ENCODE peak calls at places on chromosomes 5 and 9, in eight cellular contexts. One of them, this sample, is unnamed.

GRCh38 chr5:151345808-151346478 is 1.4 kb downstream of the SLC36A2 start:
- DNase-seq in natural killer cell: no peak
- DNase-seq in HuH-7: no peak
- DNase-seq in sigmoid colon: no peak
- DNase-seq in NCI-H2081: no peak
- DNase-seq in ELR: peak
- DNase-seq in psoas muscle: peak
- DNase-seq in stimulated activated CD4-positive, alpha-beta T cell treated with anti-CD3 and anti-CD28 coated beads, Interleukin-2, amount 100 ng/mL, for 48 hours: no peak
- DNase-seq in this sample: peak

GRCh38 chr9:16039988-16040761 is 487.3 kb downstream of the CCDC171 start:
- DNase-seq in NCI-H2081: no peak
- DNase-seq in natural killer cell: no peak
- DNase-seq in psoas muscle: no peak
- DNase-seq in HuH-7: no peak
- DNase-seq in stimulated activated CD4-positive, alpha-beta T cell treated with anti-CD3 and anti-CD28 coated beads, Interleukin-2, amount 100 ng/mL, for 48 hours: no peak
- DNase-seq in sigmoid colon: no peak
- DNase-seq in ELR: no peak
- DNase-seq in this sample: no peak

GRCh38 chr9:137240321-137240840 is 706 bp upstream of the TUBB4B start:
- DNase-seq in stimulated activated CD4-positive, alpha-beta T cell treated with anti-CD3 and anti-CD28 coated beads, Interleukin-2, amount 100 ng/mL, for 48 hours: peak
- DNase-seq in NCI-H2081: peak
- DNase-seq in sigmoid colon: peak
- DNase-seq in psoas muscle: peak
- DNase-seq in ELR: peak
- DNase-seq in HuH-7: no peak
- DNase-seq in natural killer cell: no peak
- DNase-seq in this sample: peak

GRCh38 chr9:33350310-33350709 is 52.1 kb downstream of the AQP7 start:
- DNase-seq in psoas muscle: no peak
- DNase-seq in sigmoid colon: no peak
- DNase-seq in stimulated activated CD4-positive, alpha-beta T cell treated with anti-CD3 and anti-CD28 coated beads, Interleukin-2, amount 100 ng/mL, for 48 hours: no peak
- DNase-seq in natural killer cell: no peak
- DNase-seq in HuH-7: no peak
- DNase-seq in NCI-H2081: no peak
- DNase-seq in ELR: peak
- DNase-seq in this sample: peak

GRCh38 chr9:93266521-93267001 is 82.6 kb downstream of the WNK2 start:
- DNase-seq in ELR: no peak
- DNase-seq in sigmoid colon: peak
- DNase-seq in stimulated activated CD4-positive, alpha-beta T cell treated with anti-CD3 and anti-CD28 coated beads, Interleukin-2, amount 100 ng/mL, for 48 hours: no peak
- DNase-seq in HuH-7: no peak
- DNase-seq in natural killer cell: no peak
- DNase-seq in NCI-H2081: no peak
- DNase-seq in psoas muscle: peak
- DNase-seq in this sample: no peak

GRCh38 chr5:149886060-149886459 is 58.5 kb downstream of the PDE6A start:
- DNase-seq in NCI-H2081: no peak
- DNase-seq in sigmoid colon: no peak
- DNase-seq in HuH-7: no peak
- DNase-seq in natural killer cell: no peak
- DNase-seq in stimulated activated CD4-positive, alpha-beta T cell treated with anti-CD3 and anti-CD28 coated beads, Interleukin-2, amount 100 ng/mL, for 48 hours: no peak
- DNase-seq in psoas muscle: no peak
- DNase-seq in ELR: peak
- DNase-seq in this sample: no peak

GRCh38 chr5:149367249-149367971 is 9.6 kb downstream of the PCYOX1L start:
- DNase-seq in natural killer cell: no peak
- DNase-seq in NCI-H2081: peak
- DNase-seq in HuH-7: peak
- DNase-seq in sigmoid colon: peak
- DNase-seq in ELR: peak
- DNase-seq in stimulated activated CD4-positive, alpha-beta T cell treated with anti-CD3 and anti-CD28 coated beads, Interleukin-2, amount 100 ng/mL, for 48 hours: peak
- DNase-seq in psoas muscle: no peak
- DNase-seq in this sample: peak

GRCh38 chr5:133392448-133392847 is 219.9 kb downstream of the FSTL4 start:
- DNase-seq in HuH-7: no peak
- DNase-seq in natural killer cell: no peak
- DNase-seq in ELR: no peak
- DNase-seq in psoas muscle: no peak
- DNase-seq in sigmoid colon: no peak
- DNase-seq in stimulated activated CD4-positive, alpha-beta T cell treated with anti-CD3 and anti-CD28 coated beads, Interleukin-2, amount 100 ng/mL, for 48 hours: no peak
- DNase-seq in NCI-H2081: no peak
- DNase-seq in this sample: no peak

GRCh38 chr5:102223542-102224444 is 72.3 kb downstream of the SLCO4C1 start:
- DNase-seq in stimulated activated CD4-positive, alpha-beta T cell treated with anti-CD3 and anti-CD28 coated beads, Interleukin-2, amount 100 ng/mL, for 48 hours: no peak
- DNase-seq in sigmoid colon: no peak
- DNase-seq in HuH-7: no peak
- DNase-seq in NCI-H2081: peak
- DNase-seq in psoas muscle: no peak
- DNase-seq in natural killer cell: no peak
- DNase-seq in ELR: peak
- DNase-seq in this sample: peak

GRCh38 chr9:93657331-93658111 is 81.1 kb downstream of the PHF2 start:
- DNase-seq in psoas muscle: peak
- DNase-seq in ELR: no peak
- DNase-seq in NCI-H2081: no peak
- DNase-seq in stimulated activated CD4-positive, alpha-beta T cell treated with anti-CD3 and anti-CD28 coated beads, Interleukin-2, amount 100 ng/mL, for 48 hours: no peak
- DNase-seq in natural killer cell: no peak
- DNase-seq in sigmoid colon: peak
- DNase-seq in HuH-7: no peak
- DNase-seq in this sample: no peak

GRCh38 chr9:86097510-86098224 is 1.7 kb downstream of the GOLM1 start:
- DNase-seq in sigmoid colon: no peak
- DNase-seq in NCI-H2081: no peak
- DNase-seq in psoas muscle: no peak
- DNase-seq in natural killer cell: no peak
- DNase-seq in stimulated activated CD4-positive, alpha-beta T cell treated with anti-CD3 and anti-CD28 coated beads, Interleukin-2, amount 100 ng/mL, for 48 hours: no peak
- DNase-seq in ELR: peak
- DNase-seq in HuH-7: no peak
- DNase-seq in this sample: no peak

GRCh38 chr5:80987078-80987766 is 27.1 kb downstream of the RASGRF2 start:
- DNase-seq in stimulated activated CD4-positive, alpha-beta T cell treated with anti-CD3 and anti-CD28 coated beads, Interleukin-2, amount 100 ng/mL, for 48 hours: no peak
- DNase-seq in natural killer cell: no peak
- DNase-seq in NCI-H2081: no peak
- DNase-seq in sigmoid colon: no peak
- DNase-seq in psoas muscle: no peak
- DNase-seq in HuH-7: no peak
- DNase-seq in ELR: peak
- DNase-seq in this sample: no peak

GRCh38 chr9:37939575-37940095 is 35.7 kb upstream of the SLC25A51 start:
- DNase-seq in sigmoid colon: no peak
- DNase-seq in psoas muscle: no peak
- DNase-seq in stimulated activated CD4-positive, alpha-beta T cell treated with anti-CD3 and anti-CD28 coated beads, Interleukin-2, amount 100 ng/mL, for 48 hours: no peak
- DNase-seq in NCI-H2081: no peak
- DNase-seq in HuH-7: no peak
- DNase-seq in ELR: peak
- DNase-seq in natural killer cell: no peak
- DNase-seq in this sample: peak

GRCh38 chr9:22142681-22143080 is 133.6 kb upstream of the CDKN2B start:
- DNase-seq in natural killer cell: no peak
- DNase-seq in sigmoid colon: no peak
- DNase-seq in psoas muscle: no peak
- DNase-seq in ELR: peak
- DNase-seq in HuH-7: no peak
- DNase-seq in stimulated activated CD4-positive, alpha-beta T cell treated with anti-CD3 and anti-CD28 coated beads, Interleukin-2, amount 100 ng/mL, for 48 hours: no peak
- DNase-seq in NCI-H2081: no peak
- DNase-seq in this sample: peak

GRCh38 chr9:127783111-127783621 is 2.7 kb upstream of the CDK9 start:
- DNase-seq in psoas muscle: peak
- DNase-seq in natural killer cell: peak
- DNase-seq in sigmoid colon: peak
- DNase-seq in NCI-H2081: no peak
- DNase-seq in ELR: no peak
- DNase-seq in HuH-7: no peak
- DNase-seq in stimulated activated CD4-positive, alpha-beta T cell treated with anti-CD3 and anti-CD28 coated beads, Interleukin-2, amount 100 ng/mL, for 48 hours: peak
- DNase-seq in this sample: no peak

GRCh38 chr5:75952963-75953362 is 130.2 kb upstream of the SV2C start:
- DNase-seq in sigmoid colon: no peak
- DNase-seq in psoas muscle: no peak
- DNase-seq in ELR: no peak
- DNase-seq in natural killer cell: no peak
- DNase-seq in NCI-H2081: no peak
- DNase-seq in HuH-7: no peak
- DNase-seq in stimulated activated CD4-positive, alpha-beta T cell treated with anti-CD3 and anti-CD28 coated beads, Interleukin-2, amount 100 ng/mL, for 48 hours: no peak
- DNase-seq in this sample: no peak

GRCh38 chr9:119349548-119349947 is 19.7 kb downstream of the BRINP1 start:
- DNase-seq in ELR: no peak
- DNase-seq in NCI-H2081: no peak
- DNase-seq in HuH-7: no peak
- DNase-seq in sigmoid colon: no peak
- DNase-seq in stimulated activated CD4-positive, alpha-beta T cell treated with anti-CD3 and anti-CD28 coated beads, Interleukin-2, amount 100 ng/mL, for 48 hours: no peak
- DNase-seq in psoas muscle: no peak
- DNase-seq in natural killer cell: no peak
- DNase-seq in this sample: no peak

GRCh38 chr5:140182803-140183367 is 7.9 kb downstream of the CYSTM1 start:
- DNase-seq in psoas muscle: peak
- DNase-seq in NCI-H2081: no peak
- DNase-seq in sigmoid colon: peak
- DNase-seq in HuH-7: no peak
- DNase-seq in stimulated activated CD4-positive, alpha-beta T cell treated with anti-CD3 and anti-CD28 coated beads, Interleukin-2, amount 100 ng/mL, for 48 hours: no peak
- DNase-seq in ELR: no peak
- DNase-seq in natural killer cell: no peak
- DNase-seq in this sample: peak

GRCh38 chr5:141915881-141916336 is 7.8 kb upstream of the DELE1 start:
- DNase-seq in ELR: no peak
- DNase-seq in HuH-7: no peak
- DNase-seq in sigmoid colon: no peak
- DNase-seq in natural killer cell: no peak
- DNase-seq in NCI-H2081: no peak
- DNase-seq in stimulated activated CD4-positive, alpha-beta T cell treated with anti-CD3 and anti-CD28 coated beads, Interleukin-2, amount 100 ng/mL, for 48 hours: no peak
- DNase-seq in psoas muscle: no peak
- DNase-seq in this sample: no peak

GRCh38 chr9:2359821-2360220 is 261.8 kb upstream of the VLDLR start:
- DNase-seq in NCI-H2081: peak
- DNase-seq in stimulated activated CD4-positive, alpha-beta T cell treated with anti-CD3 and anti-CD28 coated beads, Interleukin-2, amount 100 ng/mL, for 48 hours: no peak
- DNase-seq in sigmoid colon: no peak
- DNase-seq in HuH-7: no peak
- DNase-seq in natural killer cell: no peak
- DNase-seq in ELR: no peak
- DNase-seq in psoas muscle: no peak
- DNase-seq in this sample: no peak